ENCODE peak calls at places on chromosomes 4 and X, in six cellular contexts. Z is ELR, L is AG08396, W is small intestine, N is activated T-cell treated with anti-CD3 and anti-CD28 coated beads for 24 hours, G is NCI-H187. E is an unnamed sample.

GRCh38 chrX:39899876-39900787 is 197.6 kb downstream of the BCOR start:
- DNase-seq in Z (peak), L (no peak), W (peak), N (no peak), G (no peak), E (no peak)

GRCh38 chrX:110145854-110146253 is 142.9 kb downstream of the TMEM164 start:
- DNase-seq in Z (peak), L (peak), W (peak), N (peak), G (no peak), E (no peak)

GRCh38 chr4:127134490-127134889 is 498.3 kb upstream of the INTU start:
- DNase-seq in Z (no peak), L (no peak), W (no peak), N (no peak), G (no peak), E (no peak)

GRCh38 chr4:74014332-74014731 is 15.9 kb upstream of the CXCL5 start:
- DNase-seq in Z (no peak), L (no peak), W (no peak), N (no peak), G (no peak), E (no peak)

GRCh38 chrX:43467608-43468234 is 188.4 kb upstream of the MAOA start:
- DNase-seq in Z (no peak), L (no peak), W (no peak), N (no peak), G (no peak), E (no peak)

GRCh38 chr4:187158003-187158402 is 434.3 kb upstream of the FAT1 start:
- DNase-seq in Z (no peak), L (peak), W (no peak), N (no peak), G (no peak), E (no peak)

GRCh38 chr4:20687894-20688293 is 12.4 kb upstream of the PACRGL start:
- DNase-seq in Z (peak), L (peak), W (no peak), N (no peak), G (no peak), E (no peak)

GRCh38 chr4:106238819-106239420 is 77.1 kb downstream of the TBCK start:
- DNase-seq in Z (peak), L (peak), W (peak), N (no peak), G (no peak), E (no peak)

GRCh38 chr4:155582971-155583437 is 83.6 kb upstream of the GUCY1A1 start:
- DNase-seq in Z (peak), L (no peak), W (no peak), N (no peak), G (no peak), E (no peak)

GRCh38 chrX:9880237-9880636 is 86.9 kb upstream of the CLDN34 start:
- DNase-seq in Z (no peak), L (no peak), W (no peak), N (no peak), G (no peak), E (no peak)

GRCh38 chrX:9847071-9847470 is 60.8 kb downstream of the SHROOM2 start:
- DNase-seq in Z (peak), L (no peak), W (no peak), N (no peak), G (no peak), E (no peak)

GRCh38 chrX:81206471-81206870 is 4.6 kb downstream of the SH3BGRL start:
- DNase-seq in Z (no peak), L (no peak), W (no peak), N (no peak), G (no peak), E (no peak)

GRCh38 chr4:127120706-127121105 is 512.1 kb upstream of the INTU start:
- DNase-seq in Z (no peak), L (no peak), W (no peak), N (no peak), G (no peak), E (no peak)

GRCh38 chrX:39850630-39851152 is 247.1 kb downstream of the BCOR start:
- DNase-seq in Z (peak), L (no peak), W (no peak), N (peak), G (no peak), E (no peak)

GRCh38 chr4:10336471-10336870 is 120.8 kb downstream of the ZNF518B start:
- DNase-seq in Z (peak), L (peak), W (no peak), N (no peak), G (no peak), E (no peak)

GRCh38 chr4:159010563-159011260 is 92.2 kb upstream of the RAPGEF2 start:
- DNase-seq in Z (no peak), L (peak), W (no peak), N (no peak), G (no peak), E (no peak)

GRCh38 chr4:61889117-61889516 is 689.0 kb downstream of the ADGRL3 start:
- DNase-seq in Z (no peak), L (no peak), W (no peak), N (no peak), G (no peak), E (no peak)

GRCh38 chr4:1074077-1074476 is 39.3 kb downstream of the RNF212 start:
- DNase-seq in Z (no peak), L (no peak), W (no peak), N (no peak), G (no peak), E (no peak)

GRCh38 chr4:91502365-91502764 is 801.4 kb upstream of the GRID2 start:
- DNase-seq in Z (no peak), L (no peak), W (no peak), N (no peak), G (no peak), E (no peak)

GRCh38 chr4:144611850-144612249 is 34.1 kb upstream of the HHIP start:
- DNase-seq in Z (peak), L (peak), W (no peak), N (no peak), G (no peak), E (no peak)

GRCh38 chrX:12007881-12008280 is 130.4 kb upstream of the FRMPD4 start:
- DNase-seq in Z (peak), L (peak), W (no peak), N (no peak), G (no peak), E (no peak)

GRCh38 chrX:21885568-21885967 is 29.8 kb downstream of the YY2 start:
- DNase-seq in Z (no peak), L (peak), W (no peak), N (no peak), G (no peak), E (no peak)

GRCh38 chrX:124540474-124540873 is 194.1 kb downstream of the SH2D1A start:
- DNase-seq in Z (no peak), L (no peak), W (no peak), N (no peak), G (no peak), E (no peak)

GRCh38 chr4:48470570-48470969 is 12.6 kb upstream of the SLC10A4 start:
- DNase-seq in Z (no peak), L (no peak), W (no peak), N (no peak), G (no peak), E (no peak)

GRCh38 chr4:152951348-152951747 is 15.2 kb downstream of the FHDC1 start:
- DNase-seq in Z (no peak), L (no peak), W (peak), N (no peak), G (no peak), E (no peak)

GRCh38 chr4:836003-836511 is 10.1 kb upstream of the CPLX1 start:
- DNase-seq in Z (no peak), L (no peak), W (no peak), N (no peak), G (no peak), E (no peak)

GRCh38 chr4:7067147-7067522 is 729 bp downstream of the GRPEL1 start:
- DNase-seq in Z (peak), L (peak), W (no peak), N (no peak), G (no peak), E (no peak)

GRCh38 chr4:169945636-169946035 is 80.6 kb downstream of the MFAP3L start:
- DNase-seq in Z (no peak), L (no peak), W (no peak), N (no peak), G (no peak), E (no peak)

GRCh38 chr4:113502476-113502875 is 259.1 kb downstream of the CAMK2D start:
- DNase-seq in Z (peak), L (peak), W (no peak), N (no peak), G (no peak), E (no peak)

GRCh38 chrX:149962859-149963757 is 24.8 kb upstream of the EOLA2 start:
- DNase-seq in Z (peak), L (peak), W (peak), N (peak), G (peak), E (peak)

GRCh38 chr4:94076498-94076897 is 131.2 kb upstream of the SMARCAD1 start:
- DNase-seq in Z (no peak), L (no peak), W (no peak), N (no peak), G (no peak), E (no peak)

GRCh38 chr4:113675731-113676707 is 85.5 kb downstream of the CAMK2D start:
- DNase-seq in Z (no peak), L (no peak), W (no peak), N (no peak), G (no peak), E (no peak)

GRCh38 chrX:33379839-33380238 is 168.5 kb upstream of the DMD start:
- DNase-seq in Z (no peak), L (no peak), W (peak), N (no peak), G (no peak), E (no peak)

GRCh38 chr4:72971572-72971971 is 97.9 kb downstream of the COX18 start:
- DNase-seq in Z (peak), L (peak), W (no peak), N (no peak), G (no peak), E (no peak)

GRCh38 chr4:145709843-145710242 is 29.9 kb downstream of the C4orf51 start:
- DNase-seq in Z (peak), L (peak), W (no peak), N (no peak), G (no peak), E (no peak)

GRCh38 chr4:38516194-38516593 is 147.8 kb upstream of the KLF3 start:
- DNase-seq in Z (no peak), L (no peak), W (no peak), N (no peak), G (no peak), E (no peak)

E was measured in stimulated activated CD4-positive, alpha-beta T cell treated with anti-CD3 and anti-CD28 coated beads, Interleukin-2, amount 100 ng/mL, for 4 hours.